ENCODE peak calls at places on chromosomes 4 and X, in eight cellular contexts. One of them, this sample, is unnamed.

GRCh38 chrX:156008915-156009314 is 11.4 kb downstream of the IL9R start:
- DNase-seq in nucleus accumbens: no peak
- DNase-seq in GM03348: no peak
- DNase-seq in NCI-H146: no peak
- DNase-seq in HL-60: no peak
- DNase-seq in activated naive CD4-positive, alpha-beta T cell: no peak
- DNase-seq in stimulated activated CD4-positive, alpha-beta T cell treated with anti-CD3 and anti-CD28 coated beads, TNF-alpha, amount 100 ng/mL, for 48 hours: no peak
- DNase-seq in activated B cell treated with CpG ODN at 0.5 μM for 24 hours: no peak
- DNase-seq in this sample: no peak

GRCh38 chr4:141657550-141657949 is 21.2 kb downstream of the IL15 start:
- DNase-seq in nucleus accumbens: no peak
- DNase-seq in GM03348: no peak
- DNase-seq in NCI-H146: no peak
- DNase-seq in HL-60: no peak
- DNase-seq in activated naive CD4-positive, alpha-beta T cell: no peak
- DNase-seq in stimulated activated CD4-positive, alpha-beta T cell treated with anti-CD3 and anti-CD28 coated beads, TNF-alpha, amount 100 ng/mL, for 48 hours: no peak
- DNase-seq in activated B cell treated with CpG ODN at 0.5 μM for 24 hours: no peak
- DNase-seq in this sample: no peak

GRCh38 chr4:78242071-78242470 is 184.9 kb downstream of the FRAS1 start:
- DNase-seq in nucleus accumbens: no peak
- DNase-seq in GM03348: peak
- DNase-seq in NCI-H146: no peak
- DNase-seq in HL-60: no peak
- DNase-seq in activated naive CD4-positive, alpha-beta T cell: no peak
- DNase-seq in stimulated activated CD4-positive, alpha-beta T cell treated with anti-CD3 and anti-CD28 coated beads, TNF-alpha, amount 100 ng/mL, for 48 hours: no peak
- DNase-seq in activated B cell treated with CpG ODN at 0.5 μM for 24 hours: no peak
- DNase-seq in this sample: no peak

GRCh38 chr4:93313207-93313606 is 515.3 kb upstream of the ATOH1 start:
- DNase-seq in nucleus accumbens: no peak
- DNase-seq in GM03348: no peak
- DNase-seq in NCI-H146: no peak
- DNase-seq in HL-60: no peak
- DNase-seq in activated naive CD4-positive, alpha-beta T cell: no peak
- DNase-seq in stimulated activated CD4-positive, alpha-beta T cell treated with anti-CD3 and anti-CD28 coated beads, TNF-alpha, amount 100 ng/mL, for 48 hours: no peak
- DNase-seq in activated B cell treated with CpG ODN at 0.5 μM for 24 hours: no peak
- DNase-seq in this sample: no peak

GRCh38 chr4:153773236-153773690 is 13.4 kb upstream of the RNF175 start:
- DNase-seq in nucleus accumbens: no peak
- DNase-seq in GM03348: no peak
- DNase-seq in NCI-H146: no peak
- DNase-seq in HL-60: no peak
- DNase-seq in activated naive CD4-positive, alpha-beta T cell: no peak
- DNase-seq in stimulated activated CD4-positive, alpha-beta T cell treated with anti-CD3 and anti-CD28 coated beads, TNF-alpha, amount 100 ng/mL, for 48 hours: no peak
- DNase-seq in activated B cell treated with CpG ODN at 0.5 μM for 24 hours: no peak
- DNase-seq in this sample: no peak

GRCh38 chr4:129342820-129343219 is 246.9 kb downstream of the C4orf33 start:
- DNase-seq in nucleus accumbens: no peak
- DNase-seq in GM03348: peak
- DNase-seq in NCI-H146: no peak
- DNase-seq in HL-60: peak
- DNase-seq in activated naive CD4-positive, alpha-beta T cell: no peak
- DNase-seq in stimulated activated CD4-positive, alpha-beta T cell treated with anti-CD3 and anti-CD28 coated beads, TNF-alpha, amount 100 ng/mL, for 48 hours: no peak
- DNase-seq in activated B cell treated with CpG ODN at 0.5 μM for 24 hours: no peak
- DNase-seq in this sample: no peak

GRCh38 chr4:109067509-109068205 is 234.8 kb downstream of the COL25A1 start:
- DNase-seq in nucleus accumbens: no peak
- DNase-seq in GM03348: peak
- DNase-seq in NCI-H146: no peak
- DNase-seq in HL-60: no peak
- DNase-seq in activated naive CD4-positive, alpha-beta T cell: no peak
- DNase-seq in stimulated activated CD4-positive, alpha-beta T cell treated with anti-CD3 and anti-CD28 coated beads, TNF-alpha, amount 100 ng/mL, for 48 hours: no peak
- DNase-seq in activated B cell treated with CpG ODN at 0.5 μM for 24 hours: no peak
- DNase-seq in this sample: no peak

GRCh38 chrX:46840946-46841740 is 4.3 kb downstream of the RP2 start:
- DNase-seq in nucleus accumbens: peak
- DNase-seq in GM03348: no peak
- DNase-seq in NCI-H146: no peak
- DNase-seq in HL-60: no peak
- DNase-seq in activated naive CD4-positive, alpha-beta T cell: no peak
- DNase-seq in stimulated activated CD4-positive, alpha-beta T cell treated with anti-CD3 and anti-CD28 coated beads, TNF-alpha, amount 100 ng/mL, for 48 hours: no peak
- DNase-seq in activated B cell treated with CpG ODN at 0.5 μM for 24 hours: no peak
- DNase-seq in this sample: no peak

GRCh38 chr4:57633212-57633859 is 523.2 kb upstream of the IGFBP7 start:
- DNase-seq in nucleus accumbens: no peak
- DNase-seq in GM03348: no peak
- DNase-seq in NCI-H146: no peak
- DNase-seq in HL-60: no peak
- DNase-seq in activated naive CD4-positive, alpha-beta T cell: no peak
- DNase-seq in stimulated activated CD4-positive, alpha-beta T cell treated with anti-CD3 and anti-CD28 coated beads, TNF-alpha, amount 100 ng/mL, for 48 hours: no peak
- DNase-seq in activated B cell treated with CpG ODN at 0.5 μM for 24 hours: no peak
- DNase-seq in this sample: no peak

GRCh38 chr4:174521800-174522182 is 497 bp downstream of the HPGD start:
- DNase-seq in nucleus accumbens: no peak
- DNase-seq in GM03348: peak
- DNase-seq in NCI-H146: no peak
- DNase-seq in HL-60: no peak
- DNase-seq in activated naive CD4-positive, alpha-beta T cell: no peak
- DNase-seq in stimulated activated CD4-positive, alpha-beta T cell treated with anti-CD3 and anti-CD28 coated beads, TNF-alpha, amount 100 ng/mL, for 48 hours: no peak
- DNase-seq in activated B cell treated with CpG ODN at 0.5 μM for 24 hours: no peak
- DNase-seq in this sample: no peak

GRCh38 chr4:42404001-42404400 is 6.7 kb downstream of the SHISA3 start:
- DNase-seq in nucleus accumbens: no peak
- DNase-seq in GM03348: no peak
- DNase-seq in NCI-H146: no peak
- DNase-seq in HL-60: no peak
- DNase-seq in activated naive CD4-positive, alpha-beta T cell: no peak
- DNase-seq in stimulated activated CD4-positive, alpha-beta T cell treated with anti-CD3 and anti-CD28 coated beads, TNF-alpha, amount 100 ng/mL, for 48 hours: no peak
- DNase-seq in activated B cell treated with CpG ODN at 0.5 μM for 24 hours: no peak
- DNase-seq in this sample: no peak

This sample was measured in cardiac septum.